ENCODE peak calls at places on chromosomes 2 and 18, in nine cellular contexts. One of them, this sample, is unnamed.

GRCh38 chr2:73897240-73897583 is 4.4 kb downstream of the ACTG2 start:
- DNase-seq in IMR-90: no peak
- DNase-seq in activated CD4-positive, alpha-beta memory T cell treated with anti-CD3 and anti-CD28 coated beads for 36 hours: no peak
- DNase-seq in stimulated activated naive CD8-positive, alpha-beta T cell treated with anti-CD3 and anti-CD28 coated beads, Interleukin-15, Interleukin-2, amounts not matched to agents 100 U/mL and 50 U/mL, for 24 hours: no peak
- DNase-seq in AG08396: no peak
- DNase-seq in heart right ventricle: no peak
- DNase-seq in left lobe of liver: no peak
- DNase-seq in RWPE1: no peak
- DNase-seq in suprapubic skin: no peak
- DNase-seq in this sample: no peak

GRCh38 chr2:110852541-110853263 is 120.3 kb downstream of the ACOXL start:
- DNase-seq in IMR-90: no peak
- DNase-seq in activated CD4-positive, alpha-beta memory T cell treated with anti-CD3 and anti-CD28 coated beads for 36 hours: peak
- DNase-seq in stimulated activated naive CD8-positive, alpha-beta T cell treated with anti-CD3 and anti-CD28 coated beads, Interleukin-15, Interleukin-2, amounts not matched to agents 100 U/mL and 50 U/mL, for 24 hours: no peak
- DNase-seq in AG08396: no peak
- DNase-seq in heart right ventricle: no peak
- DNase-seq in left lobe of liver: no peak
- DNase-seq in RWPE1: no peak
- DNase-seq in suprapubic skin: no peak
- DNase-seq in this sample: peak

GRCh38 chr2:101696272-101697123 is 1.0 kb upstream of the MAP4K4 start:
- DNase-seq in IMR-90: no peak
- DNase-seq in activated CD4-positive, alpha-beta memory T cell treated with anti-CD3 and anti-CD28 coated beads for 36 hours: no peak
- DNase-seq in stimulated activated naive CD8-positive, alpha-beta T cell treated with anti-CD3 and anti-CD28 coated beads, Interleukin-15, Interleukin-2, amounts not matched to agents 100 U/mL and 50 U/mL, for 24 hours: no peak
- DNase-seq in AG08396: no peak
- DNase-seq in heart right ventricle: no peak
- DNase-seq in left lobe of liver: no peak
- DNase-seq in RWPE1: no peak
- DNase-seq in suprapubic skin: no peak
- DNase-seq in this sample: no peak

GRCh38 chr2:127256866-127257265 is 36.8 kb upstream of the CYP27C1 start:
- DNase-seq in IMR-90: no peak
- DNase-seq in activated CD4-positive, alpha-beta memory T cell treated with anti-CD3 and anti-CD28 coated beads for 36 hours: no peak
- DNase-seq in stimulated activated naive CD8-positive, alpha-beta T cell treated with anti-CD3 and anti-CD28 coated beads, Interleukin-15, Interleukin-2, amounts not matched to agents 100 U/mL and 50 U/mL, for 24 hours: no peak
- DNase-seq in AG08396: no peak
- DNase-seq in heart right ventricle: no peak
- DNase-seq in left lobe of liver: no peak
- DNase-seq in RWPE1: no peak
- DNase-seq in suprapubic skin: no peak
- DNase-seq in this sample: no peak

GRCh38 chr2:151823651-151824050 is 4.6 kb downstream of the ARL5A start:
- DNase-seq in IMR-90: no peak
- DNase-seq in activated CD4-positive, alpha-beta memory T cell treated with anti-CD3 and anti-CD28 coated beads for 36 hours: no peak
- DNase-seq in stimulated activated naive CD8-positive, alpha-beta T cell treated with anti-CD3 and anti-CD28 coated beads, Interleukin-15, Interleukin-2, amounts not matched to agents 100 U/mL and 50 U/mL, for 24 hours: no peak
- DNase-seq in AG08396: peak
- DNase-seq in heart right ventricle: no peak
- DNase-seq in left lobe of liver: no peak
- DNase-seq in RWPE1: no peak
- DNase-seq in suprapubic skin: no peak
- DNase-seq in this sample: no peak

GRCh38 chr2:37020212-37020886 is 54.0 kb upstream of the STRN start:
- DNase-seq in IMR-90: peak
- DNase-seq in activated CD4-positive, alpha-beta memory T cell treated with anti-CD3 and anti-CD28 coated beads for 36 hours: no peak
- DNase-seq in stimulated activated naive CD8-positive, alpha-beta T cell treated with anti-CD3 and anti-CD28 coated beads, Interleukin-15, Interleukin-2, amounts not matched to agents 100 U/mL and 50 U/mL, for 24 hours: no peak
- DNase-seq in AG08396: peak
- DNase-seq in heart right ventricle: peak
- DNase-seq in left lobe of liver: no peak
- DNase-seq in RWPE1: no peak
- DNase-seq in suprapubic skin: peak
- DNase-seq in this sample: peak

GRCh38 chr2:45992021-45992745 is 305.0 kb upstream of the EPAS1 start:
- DNase-seq in IMR-90: peak
- DNase-seq in activated CD4-positive, alpha-beta memory T cell treated with anti-CD3 and anti-CD28 coated beads for 36 hours: no peak
- DNase-seq in stimulated activated naive CD8-positive, alpha-beta T cell treated with anti-CD3 and anti-CD28 coated beads, Interleukin-15, Interleukin-2, amounts not matched to agents 100 U/mL and 50 U/mL, for 24 hours: no peak
- DNase-seq in AG08396: peak
- DNase-seq in heart right ventricle: peak
- DNase-seq in left lobe of liver: peak
- DNase-seq in RWPE1: peak
- DNase-seq in suprapubic skin: peak
- DNase-seq in this sample: peak

GRCh38 chr2:23509071-23509470 is 124.1 kb downstream of the KLHL29 start:
- DNase-seq in IMR-90: no peak
- DNase-seq in activated CD4-positive, alpha-beta memory T cell treated with anti-CD3 and anti-CD28 coated beads for 36 hours: no peak
- DNase-seq in stimulated activated naive CD8-positive, alpha-beta T cell treated with anti-CD3 and anti-CD28 coated beads, Interleukin-15, Interleukin-2, amounts not matched to agents 100 U/mL and 50 U/mL, for 24 hours: no peak
- DNase-seq in AG08396: no peak
- DNase-seq in heart right ventricle: no peak
- DNase-seq in left lobe of liver: no peak
- DNase-seq in RWPE1: no peak
- DNase-seq in suprapubic skin: no peak
- DNase-seq in this sample: no peak

GRCh38 chr18:8962906-8963635 is 139.4 kb upstream of the NDUFV2 start:
- DNase-seq in IMR-90: no peak
- DNase-seq in activated CD4-positive, alpha-beta memory T cell treated with anti-CD3 and anti-CD28 coated beads for 36 hours: no peak
- DNase-seq in stimulated activated naive CD8-positive, alpha-beta T cell treated with anti-CD3 and anti-CD28 coated beads, Interleukin-15, Interleukin-2, amounts not matched to agents 100 U/mL and 50 U/mL, for 24 hours: no peak
- DNase-seq in AG08396: no peak
- DNase-seq in heart right ventricle: no peak
- DNase-seq in left lobe of liver: no peak
- DNase-seq in RWPE1: no peak
- DNase-seq in suprapubic skin: no peak
- DNase-seq in this sample: no peak

GRCh38 chr2:10405441-10405840 is 42.7 kb downstream of the ODC1 start:
- DNase-seq in IMR-90: peak
- DNase-seq in activated CD4-positive, alpha-beta memory T cell treated with anti-CD3 and anti-CD28 coated beads for 36 hours: no peak
- DNase-seq in stimulated activated naive CD8-positive, alpha-beta T cell treated with anti-CD3 and anti-CD28 coated beads, Interleukin-15, Interleukin-2, amounts not matched to agents 100 U/mL and 50 U/mL, for 24 hours: no peak
- DNase-seq in AG08396: peak
- DNase-seq in heart right ventricle: peak
- DNase-seq in left lobe of liver: no peak
- DNase-seq in RWPE1: peak
- DNase-seq in suprapubic skin: no peak
- DNase-seq in this sample: peak

GRCh38 chr2:169822785-169823392 is 1.8 kb downstream of the METTL5 start:
- DNase-seq in IMR-90: peak
- DNase-seq in activated CD4-positive, alpha-beta memory T cell treated with anti-CD3 and anti-CD28 coated beads for 36 hours: no peak
- DNase-seq in stimulated activated naive CD8-positive, alpha-beta T cell treated with anti-CD3 and anti-CD28 coated beads, Interleukin-15, Interleukin-2, amounts not matched to agents 100 U/mL and 50 U/mL, for 24 hours: no peak
- DNase-seq in AG08396: no peak
- DNase-seq in heart right ventricle: no peak
- DNase-seq in left lobe of liver: no peak
- DNase-seq in RWPE1: no peak
- DNase-seq in suprapubic skin: no peak
- DNase-seq in this sample: no peak

GRCh38 chr18:2981212-2981728 is 31.7 kb downstream of the LPIN2 start:
- DNase-seq in IMR-90: peak
- DNase-seq in activated CD4-positive, alpha-beta memory T cell treated with anti-CD3 and anti-CD28 coated beads for 36 hours: no peak
- DNase-seq in stimulated activated naive CD8-positive, alpha-beta T cell treated with anti-CD3 and anti-CD28 coated beads, Interleukin-15, Interleukin-2, amounts not matched to agents 100 U/mL and 50 U/mL, for 24 hours: no peak
- DNase-seq in AG08396: no peak
- DNase-seq in heart right ventricle: no peak
- DNase-seq in left lobe of liver: no peak
- DNase-seq in RWPE1: peak
- DNase-seq in suprapubic skin: no peak
- DNase-seq in this sample: peak

GRCh38 chr18:12014976-12015696 is 33.8 kb downstream of the IMPA2 start:
- DNase-seq in IMR-90: no peak
- DNase-seq in activated CD4-positive, alpha-beta memory T cell treated with anti-CD3 and anti-CD28 coated beads for 36 hours: no peak
- DNase-seq in stimulated activated naive CD8-positive, alpha-beta T cell treated with anti-CD3 and anti-CD28 coated beads, Interleukin-15, Interleukin-2, amounts not matched to agents 100 U/mL and 50 U/mL, for 24 hours: no peak
- DNase-seq in AG08396: no peak
- DNase-seq in heart right ventricle: no peak
- DNase-seq in left lobe of liver: no peak
- DNase-seq in RWPE1: no peak
- DNase-seq in suprapubic skin: no peak
- DNase-seq in this sample: no peak

GRCh38 chr2:46087492-46087891 is 209.7 kb upstream of the EPAS1 start:
- DNase-seq in IMR-90: peak
- DNase-seq in activated CD4-positive, alpha-beta memory T cell treated with anti-CD3 and anti-CD28 coated beads for 36 hours: no peak
- DNase-seq in stimulated activated naive CD8-positive, alpha-beta T cell treated with anti-CD3 and anti-CD28 coated beads, Interleukin-15, Interleukin-2, amounts not matched to agents 100 U/mL and 50 U/mL, for 24 hours: no peak
- DNase-seq in AG08396: no peak
- DNase-seq in heart right ventricle: no peak
- DNase-seq in left lobe of liver: no peak
- DNase-seq in RWPE1: no peak
- DNase-seq in suprapubic skin: no peak
- DNase-seq in this sample: no peak

GRCh38 chr18:43022874-43023273 is 92.6 kb downstream of the RIT2 start:
- DNase-seq in IMR-90: no peak
- DNase-seq in activated CD4-positive, alpha-beta memory T cell treated with anti-CD3 and anti-CD28 coated beads for 36 hours: no peak
- DNase-seq in stimulated activated naive CD8-positive, alpha-beta T cell treated with anti-CD3 and anti-CD28 coated beads, Interleukin-15, Interleukin-2, amounts not matched to agents 100 U/mL and 50 U/mL, for 24 hours: no peak
- DNase-seq in AG08396: no peak
- DNase-seq in heart right ventricle: no peak
- DNase-seq in left lobe of liver: no peak
- DNase-seq in RWPE1: no peak
- DNase-seq in suprapubic skin: no peak
- DNase-seq in this sample: no peak

GRCh38 chr2:230660294-230661060 is 52.2 kb upstream of the CAB39 start:
- DNase-seq in IMR-90: no peak
- DNase-seq in activated CD4-positive, alpha-beta memory T cell treated with anti-CD3 and anti-CD28 coated beads for 36 hours: peak
- DNase-seq in stimulated activated naive CD8-positive, alpha-beta T cell treated with anti-CD3 and anti-CD28 coated beads, Interleukin-15, Interleukin-2, amounts not matched to agents 100 U/mL and 50 U/mL, for 24 hours: peak
- DNase-seq in AG08396: no peak
- DNase-seq in heart right ventricle: peak
- DNase-seq in left lobe of liver: peak
- DNase-seq in RWPE1: no peak
- DNase-seq in suprapubic skin: peak
- DNase-seq in this sample: no peak